ENCODE peak calls at places on chromosomes 13 and 19, in six cellular contexts. A, R, I, D, M and Z are unnamed samples.
A peak's percentile ranks its signal among the peaks of the same experiment; 100 is the strongest.

GRCh38 chr19:2084993-2085720 is 11.0 kb downstream of the MOB3A start:
- DNase-seq in R (peak; percentile 88), I (peak; percentile 90), M (no peak), A (no peak), D (peak; percentile 87), Z (no peak)

GRCh38 chr19:2984196-2984490 is 6.8 kb downstream of the TLE6 start:
- DNase-seq in D (no peak), A (peak; percentile 78), I (no peak), M (no peak), R (no peak), Z (no peak)

GRCh38 chr13:43305416-43305815 is 282.0 kb downstream of the DNAJC15 start:
- DNase-seq in D (no peak), A (no peak), R (no peak), M (no peak), I (no peak), Z (no peak)

GRCh38 chr13:22081430-22081829 is 410.6 kb downstream of the FGF9 start:
- DNase-seq in R (no peak), A (no peak), M (no peak), D (no peak), I (no peak), Z (no peak)

GRCh38 chr19:14118165-14119051 is 846 bp upstream of the PRKACA start:
- DNase-seq in A (peak; percentile 81), I (peak; percentile 53), R (peak; percentile 92), M (no peak), D (peak; percentile 91), Z (no peak)

GRCh38 chr13:113452942-113453901 is at the start of gene ADPRHL1:
- DNase-seq in A (peak; percentile 15), D (peak; percentile 10), I (no peak), R (peak; percentile 55), M (no peak), Z (no peak)

GRCh38 chr19:35107541-35107939 is 8.1 kb upstream of the FXYD3 start:
- DNase-seq in I (no peak), A (no peak), M (no peak), R (no peak), D (no peak), Z (peak; percentile 83)

GRCh38 chr19:17220207-17220758 is 5.1 kb downstream of the USE1 start:
- DNase-seq in M (no peak), R (no peak), I (no peak), A (no peak), D (peak; percentile 75), Z (no peak)

GRCh38 chr19:33302974-33303790 is 848 bp upstream of the CEBPA start:
- DNase-seq in M (no peak), I (no peak), A (no peak), R (peak; percentile 86), D (peak; percentile 71), Z (no peak)

GRCh38 chr19:9407827-9408226 is 27.5 kb downstream of the ZNF266 start:
- DNase-seq in R (no peak), M (no peak), I (no peak), A (no peak), D (no peak), Z (no peak)

GRCh38 chr19:29714371-29714952 is 599 bp downstream of the C19orf12 start:
- DNase-seq in R (peak; percentile 40), A (no peak), M (no peak), I (peak; percentile 36), D (peak; percentile 56), Z (no peak)

GRCh38 chr19:16571689-16572331 is 405 bp downstream of the SLC35E1 start:
- DNase-seq in R (no peak), A (peak; percentile 24), M (no peak), I (no peak), D (no peak), Z (no peak)

GRCh38 chr13:20206065-20206725 is 13.5 kb upstream of the GJB2 start:
- DNase-seq in M (no peak), I (no peak), D (no peak), R (no peak), A (no peak), Z (no peak)

GRCh38 chr19:29214411-29214810 is 1.5 kb upstream of the UQCRFS1 start:
- DNase-seq in D (no peak), R (no peak), M (no peak), A (no peak), I (no peak), Z (no peak)

GRCh38 chr13:79434578-79434977 is 28.5 kb upstream of the RBM26 start:
- DNase-seq in A (no peak), D (no peak), I (no peak), M (no peak), R (no peak), Z (no peak)

GRCh38 chr13:80840313-80840976 is 499.5 kb upstream of the SPRY2 start:
- DNase-seq in A (peak; percentile 53), D (no peak), M (no peak), I (no peak), R (no peak), Z (no peak)

GRCh38 chr13:94454906-94455305 is 24.6 kb downstream of the DCT start:
- DNase-seq in D (no peak), A (no peak), M (no peak), R (no peak), I (no peak), Z (no peak)

GRCh38 chr13:31433756-31434155 is 234.0 kb downstream of the B3GLCT start:
- DNase-seq in I (no peak), M (no peak), R (no peak), D (no peak), A (no peak), Z (no peak)

GRCh38 chr13:72852207-72852606 is 70.3 kb downstream of the PIBF1 start:
- DNase-seq in M (no peak), D (no peak), A (no peak), I (no peak), R (no peak), Z (no peak)

GRCh38 chr19:3357731-3358391 is 8.5 kb upstream of the NFIC start:
- DNase-seq in I (peak; percentile 10), A (no peak), M (no peak), R (no peak), D (no peak), Z (no peak)

GRCh38 chr19:30479657-30480056 is 107.5 kb downstream of the ZNF536 start:
- DNase-seq in I (no peak), A (no peak), D (no peak), M (no peak), R (no peak), Z (no peak)

GRCh38 chr13:113013878-113014751 is 45.1 kb downstream of the MCF2L start:
- DNase-seq in R (no peak), D (no peak), I (no peak), A (no peak), M (no peak), Z (no peak)

GRCh38 chr13:86870388-86870966 is 800.7 kb upstream of the SLITRK5 start:
- DNase-seq in R (no peak), M (no peak), A (no peak), D (no peak), I (no peak), Z (no peak)

GRCh38 chr19:41563847-41564514 is 12.0 kb upstream of the CEACAM21 start:
- DNase-seq in R (no peak), D (no peak), I (peak; percentile 32), M (no peak), A (no peak), Z (no peak)

GRCh38 chr13:58434943-58435342 is 803.4 kb downstream of the PCDH17 start:
- DNase-seq in M (no peak), I (no peak), A (no peak), D (no peak), R (no peak), Z (no peak)

GRCh38 chr19:7415857-7416371 is 67.2 kb downstream of the ARHGEF18 start:
- DNase-seq in M (no peak), R (no peak), A (no peak), D (no peak), I (no peak), Z (no peak)
- H3K27ac ChIP-seq in M (no peak overlapping the region), R (peak overlapping the region; percentile 58), A (no peak overlapping the region), D (no peak overlapping the region), I (no peak overlapping the region), Z (peak overlapping the region; percentile 13)

DNA sequence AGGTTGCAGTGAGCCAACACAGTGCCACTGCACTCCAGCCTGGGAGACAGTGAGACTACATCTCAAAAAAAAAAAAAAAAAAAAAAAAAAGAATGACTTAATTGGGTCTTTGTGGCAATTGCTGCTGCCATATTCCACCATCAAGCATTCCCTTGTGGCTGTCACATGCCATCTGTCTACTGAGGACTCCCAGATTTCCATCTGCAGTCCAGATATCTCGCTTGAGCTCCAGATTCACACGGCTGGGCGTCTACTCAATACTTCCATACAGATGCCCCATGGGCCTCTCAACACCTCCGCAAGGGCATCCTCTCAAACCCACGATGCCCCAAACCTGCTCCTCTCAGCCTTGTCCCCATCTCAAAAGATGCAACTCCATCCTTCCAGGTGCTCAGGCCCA is 12.9 kb downstream of the TMEM143 start:
- DNase-seq in A (no peak), D (no peak), I (no peak), M (no peak), R (no peak), Z (no peak)
- H3K27ac ChIP-seq in A (no peak overlapping the region), D (no peak overlapping the region), I (no peak overlapping the region), M (no peak overlapping the region), R (no peak overlapping the region), Z (no peak overlapping the region)

GRCh38 chr13:101490400-101491015 is 38.0 kb downstream of the ITGBL1 start:
- DNase-seq in A (no peak), R (no peak), I (no peak), M (no peak), D (no peak), Z (peak; percentile 58)

GRCh38 chr13:101487046-101487830 is 34.8 kb downstream of the ITGBL1 start:
- DNase-seq in M (no peak), A (no peak), R (no peak), I (no peak), D (no peak), Z (no peak)

GRCh38 chr13:101492251-101492910 is 39.9 kb downstream of the ITGBL1 start:
- DNase-seq in A (peak; percentile 2), M (no peak), D (no peak), R (no peak), I (no peak), Z (no peak)

GRCh38 chr13:101488734-101489133 is 36.3 kb downstream of the ITGBL1 start:
- DNase-seq in I (no peak), D (no peak), M (no peak), A (no peak), R (no peak), Z (no peak)

DNA sequence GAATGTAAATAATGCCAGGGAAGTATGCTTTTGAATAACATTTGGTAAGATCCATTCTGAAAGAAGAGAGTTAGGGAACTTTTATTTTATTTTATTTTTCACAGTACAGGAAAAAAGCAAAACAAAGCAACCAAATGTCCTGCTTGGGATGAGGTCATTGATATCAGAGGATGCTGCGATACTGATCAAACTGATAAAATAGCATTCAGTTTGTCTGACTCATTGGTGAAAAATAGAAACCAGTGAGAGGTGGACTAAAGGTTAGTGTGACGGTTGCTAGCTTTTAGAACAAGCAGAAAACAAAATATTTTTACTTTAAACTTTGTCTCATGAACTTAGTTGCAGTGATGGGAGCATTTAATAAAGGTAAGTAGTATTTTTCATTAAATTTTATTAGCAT is 37.2 kb downstream of the ITGBL1 start:
- DNase-seq in D (no peak), I (no peak), M (no peak), A (no peak), R (no peak), Z (peak; percentile 41)
- H3K27ac ChIP-seq in D (no peak overlapping the region), I (no peak overlapping the region), M (no peak overlapping the region), A (no peak overlapping the region), R (no peak overlapping the region), Z (no peak overlapping the region)

DNA sequence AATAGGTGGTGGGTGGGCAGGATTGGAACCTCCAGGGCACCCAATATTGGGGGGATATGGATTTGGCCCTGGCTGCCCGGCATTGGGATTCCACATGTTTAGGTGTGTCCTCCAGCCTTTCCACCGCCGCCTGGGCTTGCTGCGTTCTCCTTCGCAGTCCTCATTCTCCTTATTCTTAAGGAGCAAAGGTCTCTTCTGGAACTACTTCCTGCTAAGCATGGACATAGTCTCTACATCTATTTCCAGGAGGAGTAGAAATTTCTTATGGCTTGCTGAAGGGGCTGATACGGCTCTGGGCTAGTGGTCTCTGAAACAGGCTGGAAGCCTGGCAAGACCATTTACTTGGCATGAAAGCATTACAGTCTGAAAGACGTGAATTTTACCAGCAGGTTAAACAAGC is 9.2 kb upstream of the FCGBP start:
- DNase-seq in M (no peak), I (no peak), A (no peak), D (no peak), R (no peak), Z (no peak)
- H3K27ac ChIP-seq in M (no peak overlapping the region), I (no peak overlapping the region), A (no peak overlapping the region), D (no peak overlapping the region), R (peak overlapping the region; percentile 72), Z (peak overlapping the region; percentile 47)